ENCODE peak calls at places on chromosomes 5 and 9, in nine cellular contexts. W, H, L, M, T, E, S, G and K are unnamed samples.

GRCh38 chr5:156879665-156880285 is 29.7 kb downstream of the PPP1R2B start:
- DNase-seq in W (no peak), H (no peak), L (no peak), M (no peak), T (no peak), E (no peak), S (no peak), G (no peak), K (no peak)

GRCh38 chr9:38443181-38443580 is 18.9 kb upstream of the IGFBPL1 start:
- DNase-seq in W (no peak), H (no peak), L (no peak), M (no peak), T (no peak), E (no peak), S (no peak), G (no peak), K (peak)

GRCh38 chr9:27382989-27383388 is 86.0 kb upstream of the EQTN start:
- DNase-seq in W (no peak), H (no peak), L (no peak), M (no peak), T (no peak), E (no peak), S (no peak), G (no peak), K (no peak)

GRCh38 chr5:38072295-38072694 is 186.1 kb upstream of the EGFLAM start:
- DNase-seq in W (no peak), H (no peak), L (no peak), M (no peak), T (no peak), E (no peak), S (no peak), G (no peak), K (no peak)

GRCh38 chr9:25418974-25419373 is 259.3 kb downstream of the TUSC1 start:
- DNase-seq in W (no peak), H (no peak), L (peak), M (no peak), T (no peak), E (no peak), S (peak), G (no peak), K (no peak)

GRCh38 chr5:179895861-179896260 is 11.8 kb downstream of the TBC1D9B start:
- DNase-seq in W (no peak), H (no peak), L (no peak), M (no peak), T (no peak), E (no peak), S (no peak), G (no peak), K (peak)

GRCh38 chr5:180673371-180674252 is 24.2 kb upstream of the FLT4 start:
- DNase-seq in W (no peak), H (peak), L (no peak), M (no peak), T (no peak), E (peak), S (no peak), G (no peak), K (no peak)

GRCh38 chr5:33075731-33076130 is 364.6 kb downstream of the NPR3 start:
- DNase-seq in W (no peak), H (no peak), L (peak), M (no peak), T (no peak), E (no peak), S (peak), G (no peak), K (peak)

GRCh38 chr5:64827703-64828102 is 59.0 kb downstream of the CWC27 start:
- DNase-seq in W (no peak), H (no peak), L (peak), M (no peak), T (no peak), E (no peak), S (no peak), G (no peak), K (peak)

GRCh38 chr5:80935811-80936385 is 24.3 kb upstream of the RASGRF2 start:
- DNase-seq in W (no peak), H (no peak), L (no peak), M (no peak), T (no peak), E (no peak), S (no peak), G (no peak), K (no peak)

GRCh38 chr9:37309136-37309535 is 113.4 kb upstream of the GRHPR start:
- DNase-seq in W (no peak), H (no peak), L (no peak), M (no peak), T (no peak), E (no peak), S (peak), G (no peak), K (peak)

GRCh38 chr9:138028596-138028995 is 151.0 kb downstream of the CACNA1B start:
- DNase-seq in W (no peak), H (no peak), L (no peak), M (no peak), T (no peak), E (no peak), S (no peak), G (no peak), K (no peak)

GRCh38 chr5:71662381-71662780 is 56.7 kb upstream of the CARTPT start:
- DNase-seq in W (no peak), H (no peak), L (no peak), M (no peak), T (no peak), E (no peak), S (no peak), G (no peak), K (no peak)

GRCh38 chr5:180799902-180800801 is 2.5 kb downstream of the MGAT1 start:
- DNase-seq in W (no peak), H (no peak), L (peak), M (peak), T (no peak), E (no peak), S (peak), G (no peak), K (peak)

GRCh38 chr5:97425511-97425910 is 242.5 kb upstream of the RIOK2 start:
- DNase-seq in W (no peak), H (peak), L (peak), M (no peak), T (no peak), E (no peak), S (peak), G (no peak), K (peak)

GRCh38 chr9:95316794-95317118 is 753 bp downstream of the FANCC start:
- DNase-seq in W (peak), H (peak), L (peak), M (peak), T (no peak), E (peak), S (peak), G (peak), K (peak)

GRCh38 chr5:102511666-102512065 is 12.9 kb upstream of the SLCO6A1 start:
- DNase-seq in W (peak), H (no peak), L (peak), M (peak), T (no peak), E (no peak), S (peak), G (no peak), K (no peak)

GRCh38 chr5:38441730-38442573 is 114.5 kb downstream of the LIFR start:
- DNase-seq in W (peak), H (peak), L (peak), M (peak), T (peak), E (peak), S (peak), G (no peak), K (peak)

GRCh38 chr9:84404095-84404686 is 63.6 kb upstream of the SLC28A3 start:
- DNase-seq in W (no peak), H (peak), L (no peak), M (no peak), T (no peak), E (peak), S (peak), G (no peak), K (no peak)

GRCh38 chr9:122265265-122265900 is 701 bp downstream of the MRRF start:
- DNase-seq in W (no peak), H (no peak), L (peak), M (peak), T (no peak), E (no peak), S (peak), G (no peak), K (peak)
- TF ChIP-seq CTCF in W (no peak), H (no peak), L (no peak), M (peak), T (no peak), E (no peak), S (no peak), G (no peak), K (no peak)

GRCh38 chr9:6761306-6761705 is 3.5 kb downstream of the KDM4C start:
- DNase-seq in W (no peak), H (no peak), L (no peak), M (no peak), T (no peak), E (no peak), S (no peak), G (no peak), K (no peak)

GRCh38 chr9:6758418-6759113 is 793 bp downstream of the KDM4C start:
- DNase-seq in W (peak), H (peak), L (peak), M (peak), T (peak), E (peak), S (no peak), G (peak), K (no peak)

GRCh38 chr9:6759114-6759977 is 1.6 kb downstream of the KDM4C start:
- DNase-seq in W (no peak), H (no peak), L (peak), M (peak), T (no peak), E (no peak), S (peak), G (no peak), K (peak)

GRCh38 chr9:6757132-6757987 is at the start of gene KDM4C:
- DNase-seq in W (peak), H (peak), L (peak), M (peak), T (peak), E (peak), S (peak), G (peak), K (peak)

DNA sequence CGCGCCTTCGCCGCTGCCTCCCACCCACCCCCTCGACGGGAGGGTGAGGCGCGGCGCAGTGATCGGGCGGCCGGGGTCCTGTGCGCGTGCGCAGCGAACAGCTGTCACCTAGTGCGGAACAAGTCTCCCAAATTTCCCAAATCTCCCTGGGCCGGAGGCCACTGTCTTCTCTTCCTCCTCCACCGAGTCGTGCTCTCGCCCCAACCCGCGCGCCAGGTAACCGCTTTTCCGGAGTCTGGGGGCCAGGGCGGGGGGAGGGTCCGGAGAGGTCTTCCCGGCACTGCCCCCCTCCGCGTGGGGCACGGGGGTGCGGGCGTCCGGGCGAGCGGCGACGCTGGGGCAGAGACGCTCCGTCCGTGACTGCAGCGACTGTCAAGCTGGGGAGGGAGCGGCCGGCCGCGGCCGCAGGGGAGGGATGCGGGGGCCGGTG is 230 bp downstream of the KDM4C start:
- DNase-seq in W (no peak), H (no peak), L (no peak), M (no peak), T (no peak), E (peak), S (no peak), G (peak), K (no peak)
- TF ChIP-seq CTCF in W (no peak), H (no peak), L (no peak), M (no peak), T (no peak), E (no peak), S (no peak), G (no peak), K (no peak)

DNA sequence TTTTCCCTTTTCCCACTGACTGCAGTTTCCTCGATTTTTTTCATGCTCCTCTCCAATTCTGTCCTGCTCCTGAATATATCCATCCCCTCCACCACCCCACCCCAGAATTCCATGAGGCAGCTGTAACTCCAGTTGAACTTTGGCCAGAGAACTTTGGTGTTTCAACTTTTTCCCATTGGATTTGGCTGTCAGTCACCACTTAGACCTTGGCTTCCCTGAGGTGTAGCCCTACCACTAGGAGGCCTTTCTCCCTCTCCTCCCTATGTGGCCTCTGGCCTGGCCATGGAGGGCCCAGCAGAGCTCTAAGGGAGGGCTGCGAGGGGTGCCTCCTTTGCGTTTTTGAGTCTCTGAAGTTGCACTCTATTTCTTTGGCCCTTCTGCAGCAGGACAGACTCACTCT is 261.3 kb downstream of the PIK3R1 start:
- DNase-seq in W (no peak), H (no peak), L (no peak), M (no peak), T (no peak), E (no peak), S (no peak), G (no peak), K (no peak)
- TF ChIP-seq CTCF in W (peak), H (peak), L (no peak), M (no peak), T (no peak), E (peak), S (peak), G (no peak), K (peak)

GRCh38 chr9:98047002-98047401 is 9.5 kb upstream of the NANS start:
- DNase-seq in W (no peak), H (no peak), L (no peak), M (no peak), T (no peak), E (no peak), S (no peak), G (no peak), K (no peak)

GRCh38 chr9:98043921-98044320 is 12.6 kb upstream of the NANS start:
- DNase-seq in W (no peak), H (no peak), L (no peak), M (no peak), T (no peak), E (no peak), S (no peak), G (no peak), K (no peak)

GRCh38 chr9:98049668-98050067 is 6.9 kb upstream of the NANS start:
- DNase-seq in W (no peak), H (no peak), L (no peak), M (no peak), T (no peak), E (no peak), S (no peak), G (no peak), K (no peak)

GRCh38 chr9:98046161-98046543 is 10.4 kb upstream of the NANS start:
- DNase-seq in W (no peak), H (no peak), L (no peak), M (no peak), T (no peak), E (no peak), S (no peak), G (no peak), K (no peak)

GRCh38 chr9:98045234-98046160 is 11.0 kb upstream of the NANS start:
- DNase-seq in W (no peak), H (no peak), L (no peak), M (no peak), T (peak), E (no peak), S (peak), G (no peak), K (no peak)
- TF ChIP-seq CTCF in W (no peak), H (no peak), L (no peak), M (no peak), T (peak), E (no peak), S (no peak), G (no peak), K (no peak)

GRCh38 chr5:142000176-142000575 is 12.7 kb downstream of the GNPDA1 start:
- DNase-seq in W (no peak), H (no peak), L (no peak), M (no peak), T (no peak), E (no peak), S (no peak), G (no peak), K (no peak)

GRCh38 chr5:142003266-142003800 is 9.5 kb downstream of the GNPDA1 start:
- DNase-seq in W (no peak), H (no peak), L (no peak), M (no peak), T (no peak), E (no peak), S (no peak), G (no peak), K (no peak)

GRCh38 chr5:141995656-141996055 is 17.2 kb downstream of the GNPDA1 start:
- DNase-seq in W (no peak), H (no peak), L (no peak), M (no peak), T (no peak), E (no peak), S (no peak), G (no peak), K (no peak)

GRCh38 chr5:141997358-141998006 is 15.3 kb downstream of the GNPDA1 start:
- DNase-seq in W (no peak), H (no peak), L (no peak), M (no peak), T (no peak), E (no peak), S (no peak), G (no peak), K (no peak)

DNA sequence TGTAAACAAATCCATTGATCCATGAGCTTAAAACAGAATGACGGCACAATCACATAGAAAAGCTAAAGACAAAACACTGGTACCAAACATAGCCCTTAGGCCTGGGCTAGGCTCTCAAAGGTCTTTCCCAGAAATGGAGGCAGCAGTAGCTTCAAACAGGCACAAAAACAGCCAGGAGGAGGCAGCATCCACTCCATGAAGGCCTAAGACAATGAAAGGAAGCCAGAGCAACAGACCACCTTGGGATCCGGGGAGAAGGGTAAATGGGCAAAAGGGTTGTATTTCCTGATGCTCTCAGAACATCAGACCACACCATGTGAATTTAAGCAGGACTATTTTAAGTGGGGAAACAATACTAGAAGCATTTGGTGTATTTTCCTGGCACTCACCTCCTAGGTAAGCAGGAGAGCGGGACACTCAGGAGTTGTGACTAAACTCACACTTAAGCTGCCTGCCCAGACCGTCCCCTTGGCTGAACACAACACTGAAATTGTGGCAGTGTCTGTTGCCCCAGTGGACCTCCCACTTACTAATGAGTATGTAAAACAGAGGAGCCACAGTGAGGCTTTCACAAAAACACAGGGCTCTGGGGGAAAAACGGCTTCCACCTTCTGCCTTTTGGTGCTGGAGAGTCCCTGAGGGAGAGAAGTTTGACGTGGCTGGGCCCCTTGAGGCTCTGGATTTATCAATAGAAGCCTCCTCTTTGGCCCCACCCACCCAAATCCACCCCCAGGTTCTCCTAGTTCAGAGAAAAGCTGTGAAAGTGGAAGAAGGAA is 11.9 kb downstream of the GNPDA1 start:
- DNase-seq in W (no peak), H (peak), L (peak), M (no peak), T (no peak), E (no peak), S (peak), G (no peak), K (no peak)
- TF ChIP-seq CTCF in W (peak), H (peak), L (peak), M (peak), T (peak), E (no peak), S (peak), G (no peak), K (peak)

DNA sequence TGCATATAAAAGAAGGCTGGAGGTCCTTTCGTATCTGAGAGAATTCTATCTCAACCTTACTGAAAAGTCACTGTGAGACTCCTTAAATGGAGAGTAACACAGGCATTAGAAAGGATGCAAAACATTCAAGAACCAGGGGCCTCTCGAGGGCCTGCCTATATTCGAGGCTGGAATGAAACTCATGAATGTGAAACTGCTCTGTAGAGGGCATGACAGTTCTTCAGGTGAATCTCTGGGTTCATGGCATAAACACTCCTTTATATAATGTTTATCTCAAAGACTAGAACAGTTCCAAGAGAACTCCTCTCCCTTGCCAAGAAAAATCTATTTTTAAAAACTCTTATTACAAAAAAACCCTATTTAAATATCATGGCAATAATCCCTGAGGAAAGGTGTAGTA is 113.9 kb downstream of the SEC61B start:
- DNase-seq in W (no peak), H (no peak), L (no peak), M (no peak), T (no peak), E (no peak), S (no peak), G (no peak), K (no peak)
- TF ChIP-seq CTCF in W (peak), H (no peak), L (no peak), M (no peak), T (no peak), E (no peak), S (no peak), G (no peak), K (no peak)

DNA sequence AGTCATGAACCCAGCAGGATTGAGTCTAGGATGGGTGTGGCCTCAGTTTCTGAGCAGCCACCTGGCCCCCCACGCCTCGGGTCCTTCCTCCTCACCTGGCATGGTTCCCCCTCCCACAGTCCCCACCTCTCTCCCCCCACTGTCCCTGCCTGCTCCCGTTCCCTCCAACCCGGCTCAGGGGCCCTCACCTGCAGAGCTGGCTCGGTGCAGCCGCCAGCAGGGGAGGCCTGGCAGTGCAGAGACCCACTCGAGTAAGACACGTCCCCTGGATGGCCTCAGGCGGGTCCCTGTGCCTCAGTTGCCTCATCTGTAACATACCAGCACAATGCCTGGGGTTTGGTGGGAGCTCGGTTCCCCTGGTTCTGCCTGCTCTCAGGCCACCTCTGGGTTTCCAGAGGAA is 66.2 kb downstream of the NEK6 start:
- DNase-seq in W (no peak), H (no peak), L (no peak), M (no peak), T (no peak), E (no peak), S (no peak), G (no peak), K (no peak)
- TF ChIP-seq CTCF in W (no peak), H (no peak), L (no peak), M (no peak), T (no peak), E (no peak), S (no peak), G (no peak), K (no peak)